ENCODE peak calls at places on chromosome 10, in five cellular contexts. One of them, this sample, is unnamed.
A peak's percentile ranks its signal among the peaks of the same experiment; 100 is the strongest.

GRCh38 chr10:8392216-8392615 is 337.7 kb downstream of the GATA3 start:
- DNase-seq in stomach: no peak
- DNase-seq in erythroblast: no peak
- DNase-seq in thyroid gland: no peak
- DNase-seq in GM12892: no peak
- DNase-seq in this sample: no peak

GRCh38 chr10:124004372-124004928 is 88.9 kb downstream of the CHST15 start:
- DNase-seq in GM12892: no peak
- DNase-seq in thyroid gland: no peak
- DNase-seq in erythroblast: no peak
- DNase-seq in stomach: peak; percentile 23
- DNase-seq in this sample: no peak

GRCh38 chr10:30057421-30057841 is 2.0 kb downstream of the JCAD start:
- DNase-seq in thyroid gland: peak; percentile 27
- DNase-seq in stomach: no peak
- DNase-seq in erythroblast: no peak
- DNase-seq in GM12892: no peak
- DNase-seq in this sample: no peak

GRCh38 chr10:33032354-33033254 is 74.6 kb upstream of the ITGB1 start:
- DNase-seq in thyroid gland: no peak
- DNase-seq in stomach: no peak
- DNase-seq in GM12892: no peak
- DNase-seq in erythroblast: no peak
- DNase-seq in this sample: no peak

GRCh38 chr10:3761916-3762708 is 22.9 kb downstream of the KLF6 start:
- DNase-seq in erythroblast: no peak
- DNase-seq in GM12892: no peak
- DNase-seq in thyroid gland: no peak
- DNase-seq in stomach: no peak
- DNase-seq in this sample: no peak

GRCh38 chr10:97381626-97382025 is 19.5 kb downstream of the RRP12 start:
- DNase-seq in thyroid gland: no peak
- DNase-seq in stomach: no peak
- DNase-seq in GM12892: no peak
- DNase-seq in erythroblast: no peak
- DNase-seq in this sample: no peak

GRCh38 chr10:114271779-114272167 is 32.7 kb downstream of the VWA2 start:
- DNase-seq in GM12892: no peak
- DNase-seq in stomach: peak; percentile 25
- DNase-seq in thyroid gland: no peak
- DNase-seq in erythroblast: no peak
- DNase-seq in this sample: peak; percentile 57

GRCh38 chr10:44924261-44925040 is 13.3 kb downstream of the TMEM72 start:
- DNase-seq in stomach: no peak
- DNase-seq in GM12892: no peak
- DNase-seq in thyroid gland: peak; percentile 87
- DNase-seq in erythroblast: no peak
- DNase-seq in this sample: no peak

GRCh38 chr10:79582096-79582495 is 21.9 kb upstream of the SFTPA2 start:
- DNase-seq in erythroblast: no peak
- DNase-seq in stomach: no peak
- DNase-seq in thyroid gland: no peak
- DNase-seq in GM12892: no peak
- DNase-seq in this sample: no peak

GRCh38 chr10:79588800-79589199 is 21.9 kb upstream of the SFTPA1 start:
- DNase-seq in stomach: no peak
- DNase-seq in thyroid gland: no peak
- DNase-seq in GM12892: no peak
- DNase-seq in erythroblast: no peak
- DNase-seq in this sample: no peak

GRCh38 chr10:79585870-79586527 is 24.7 kb upstream of the SFTPA1 start:
- DNase-seq in GM12892: no peak
- DNase-seq in stomach: no peak
- DNase-seq in thyroid gland: no peak
- DNase-seq in erythroblast: no peak
- DNase-seq in this sample: no peak

GRCh38 chr10:79583488-79584024 is 23.3 kb upstream of the SFTPA2 start:
- DNase-seq in stomach: no peak
- DNase-seq in GM12892: no peak
- DNase-seq in thyroid gland: no peak
- DNase-seq in erythroblast: no peak
- DNase-seq in this sample: no peak

GRCh38 chr10:79586933-79587332 is 23.8 kb upstream of the SFTPA1 start:
- DNase-seq in stomach: no peak
- DNase-seq in GM12892: no peak
- DNase-seq in thyroid gland: no peak
- DNase-seq in erythroblast: no peak
- DNase-seq in this sample: no peak
- TF ChIP-seq POLR2A in stomach: no peak
- TF ChIP-seq POLR2A in GM12892: no peak
- TF ChIP-seq POLR2A in thyroid gland: no peak
- TF ChIP-seq POLR2A in erythroblast: no peak
- TF ChIP-seq POLR2A in this sample: no peak

GRCh38 chr10:102773986-102774385 is 30.2 kb downstream of the WBP1L start:
- DNase-seq in stomach: no peak
- DNase-seq in thyroid gland: peak; percentile 38
- DNase-seq in GM12892: no peak
- DNase-seq in erythroblast: peak; percentile 40
- DNase-seq in this sample: no peak

GRCh38 chr10:102777696-102778530 is 34.2 kb downstream of the WBP1L start:
- DNase-seq in GM12892: no peak
- DNase-seq in stomach: no peak
- DNase-seq in thyroid gland: no peak
- DNase-seq in erythroblast: no peak
- DNase-seq in this sample: no peak

GRCh38 chr10:102776779-102777417 is 33.1 kb downstream of the WBP1L start:
- DNase-seq in stomach: peak; percentile 71
- DNase-seq in erythroblast: peak; percentile 83
- DNase-seq in GM12892: no peak
- DNase-seq in thyroid gland: peak; percentile 97
- DNase-seq in this sample: peak; percentile 88

GRCh38 chr10:102775201-102775972 is 31.6 kb downstream of the WBP1L start:
- DNase-seq in stomach: no peak
- DNase-seq in GM12892: no peak
- DNase-seq in erythroblast: no peak
- DNase-seq in thyroid gland: peak; percentile 95
- DNase-seq in this sample: peak; percentile 75

GRCh38 chr10:102775973-102776669 is 32.4 kb downstream of the WBP1L start:
- DNase-seq in GM12892: no peak
- DNase-seq in erythroblast: peak; percentile 66
- DNase-seq in stomach: peak; percentile 52
- DNase-seq in thyroid gland: peak; percentile 90
- DNase-seq in this sample: peak; percentile 85
- TF ChIP-seq POLR2A in GM12892: no peak
- TF ChIP-seq POLR2A in erythroblast: peak; percentile 85
- TF ChIP-seq POLR2A in stomach: no peak
- TF ChIP-seq POLR2A in thyroid gland: peak; percentile 50
- TF ChIP-seq POLR2A in this sample: peak; percentile 72

GRCh38 chr10:93496322-93497041 is at the start of gene CEP55:
- DNase-seq in thyroid gland: peak; percentile 96
- DNase-seq in GM12892: peak; percentile 75
- DNase-seq in stomach: peak; percentile 96
- DNase-seq in erythroblast: peak; percentile 94
- DNase-seq in this sample: peak; percentile 90
- TF ChIP-seq POLR2A in thyroid gland: peak; percentile 44
- TF ChIP-seq POLR2A in GM12892: peak; percentile 76
- TF ChIP-seq POLR2A in stomach: no peak
- TF ChIP-seq POLR2A in erythroblast: peak; percentile 27
- TF ChIP-seq POLR2A in this sample: peak; percentile 38

DNA sequence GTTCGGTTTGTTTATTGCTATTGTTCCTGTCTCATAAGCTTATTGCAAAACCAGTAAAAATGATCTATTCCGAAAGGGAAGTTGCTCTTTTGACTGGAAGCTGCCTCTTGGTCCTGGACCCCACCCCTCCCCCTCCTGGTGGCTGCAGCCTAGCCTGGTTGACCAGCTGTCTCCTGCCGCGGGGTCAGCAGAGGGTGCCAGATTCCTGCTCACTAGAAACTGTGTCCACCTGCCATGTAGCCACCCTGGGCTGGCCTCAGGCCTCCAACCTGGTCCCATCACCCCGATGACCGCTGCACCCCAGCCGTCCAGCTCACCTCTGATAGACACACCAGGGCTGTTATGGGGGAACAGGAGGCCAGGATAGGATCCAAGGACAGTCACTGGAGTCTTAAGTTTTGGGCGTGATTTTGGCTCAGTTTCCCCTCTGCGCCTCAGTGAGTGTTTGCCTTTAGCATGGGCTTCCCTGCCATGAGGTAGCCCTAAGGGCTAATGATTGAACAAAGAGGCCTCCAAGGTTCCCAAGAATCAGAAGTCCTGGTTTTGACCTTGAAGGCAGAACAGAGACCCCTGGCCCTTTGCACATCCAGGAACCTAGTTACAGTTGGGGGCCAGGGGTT is 32.9 kb upstream of the SLF2 start:
- DNase-seq in thyroid gland: no peak
- DNase-seq in GM12892: no peak
- DNase-seq in stomach: no peak
- DNase-seq in erythroblast: no peak
- DNase-seq in this sample: no peak
- TF ChIP-seq POLR2A in thyroid gland: no peak
- TF ChIP-seq POLR2A in GM12892: no peak
- TF ChIP-seq POLR2A in stomach: no peak
- TF ChIP-seq POLR2A in erythroblast: no peak
- TF ChIP-seq POLR2A in this sample: no peak

GRCh38 chr10:72490951-72491350 is 134.9 kb downstream of the MICU1 start:
- DNase-seq in GM12892: no peak
- DNase-seq in stomach: no peak
- DNase-seq in thyroid gland: no peak
- DNase-seq in erythroblast: no peak
- DNase-seq in this sample: no peak
- TF ChIP-seq POLR2A in GM12892: no peak
- TF ChIP-seq POLR2A in stomach: no peak
- TF ChIP-seq POLR2A in thyroid gland: no peak
- TF ChIP-seq POLR2A in erythroblast: no peak
- TF ChIP-seq POLR2A in this sample: no peak

GRCh38 chr10:11822809-11823121 is 391 bp upstream of the PROSER2 start:
- DNase-seq in GM12892: no peak
- DNase-seq in stomach: no peak
- DNase-seq in thyroid gland: no peak
- DNase-seq in erythroblast: no peak
- DNase-seq in this sample: no peak

GRCh38 chr10:11823989-11824346 is 812 bp downstream of the PROSER2 start:
- DNase-seq in GM12892: no peak
- DNase-seq in stomach: no peak
- DNase-seq in erythroblast: no peak
- DNase-seq in thyroid gland: no peak
- DNase-seq in this sample: no peak

GRCh38 chr10:11822031-11822756 is 962 bp upstream of the PROSER2 start:
- DNase-seq in erythroblast: no peak
- DNase-seq in stomach: no peak
- DNase-seq in thyroid gland: no peak
- DNase-seq in GM12892: no peak
- DNase-seq in this sample: no peak

GRCh38 chr10:11824376-11824775 is 1.2 kb downstream of the PROSER2 start:
- DNase-seq in thyroid gland: no peak
- DNase-seq in GM12892: no peak
- DNase-seq in erythroblast: no peak
- DNase-seq in stomach: no peak
- DNase-seq in this sample: no peak

GRCh38 chr10:11823122-11823988 is at the start of gene PROSER2:
- DNase-seq in thyroid gland: peak; percentile 63
- DNase-seq in GM12892: peak; percentile 53
- DNase-seq in erythroblast: peak; percentile 84
- DNase-seq in stomach: peak; percentile 72
- DNase-seq in this sample: peak; percentile 32
- TF ChIP-seq POLR2A in thyroid gland: peak; percentile 88
- TF ChIP-seq POLR2A in GM12892: no peak
- TF ChIP-seq POLR2A in erythroblast: peak; percentile 66
- TF ChIP-seq POLR2A in stomach: no peak
- TF ChIP-seq POLR2A in this sample: peak; percentile 75

GRCh38 chr10:108801220-108801619 is 1122.1 kb downstream of the XPNPEP1 start:
- DNase-seq in GM12892: no peak
- DNase-seq in thyroid gland: no peak
- DNase-seq in erythroblast: no peak
- DNase-seq in stomach: no peak
- DNase-seq in this sample: no peak

GRCh38 chr10:108797573-108797972 is 1125.7 kb downstream of the XPNPEP1 start:
- DNase-seq in erythroblast: no peak
- DNase-seq in GM12892: no peak
- DNase-seq in thyroid gland: no peak
- DNase-seq in stomach: no peak
- DNase-seq in this sample: no peak

DNA sequence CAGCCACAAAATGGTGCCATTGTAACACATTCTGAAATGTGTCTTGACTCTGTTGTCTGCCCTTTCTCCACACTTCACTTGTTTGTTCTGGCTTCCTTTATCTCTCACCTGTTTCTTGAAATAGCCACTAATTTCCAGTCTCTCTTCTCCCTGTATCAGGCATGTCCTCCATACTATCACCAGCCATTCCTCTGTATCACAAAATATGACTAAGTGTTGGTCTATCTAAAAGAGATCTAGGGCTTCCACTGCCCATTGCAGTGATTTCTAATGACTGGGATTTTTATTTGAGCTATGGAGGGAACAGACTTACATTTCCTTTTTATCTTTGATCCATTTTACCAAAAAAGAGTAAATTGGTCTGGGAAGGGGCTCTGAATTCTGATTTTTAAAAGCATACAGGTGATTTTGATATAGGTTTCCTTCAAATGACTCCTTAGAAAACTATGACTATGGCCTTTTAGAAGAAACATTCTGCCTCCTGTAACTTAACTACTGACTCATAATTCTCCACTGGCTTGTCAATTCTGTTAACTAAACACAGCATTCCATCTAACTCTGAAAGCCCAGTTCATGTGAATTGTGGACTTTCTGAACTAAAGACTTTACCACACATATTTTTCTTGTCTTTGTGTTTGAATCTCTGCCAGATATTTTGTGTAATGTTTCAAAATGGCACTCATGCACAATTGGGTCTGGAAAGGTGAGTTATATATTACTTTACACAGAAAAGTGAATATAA is 1121.4 kb downstream of the XPNPEP1 start:
- DNase-seq in erythroblast: no peak
- DNase-seq in GM12892: no peak
- DNase-seq in stomach: no peak
- DNase-seq in thyroid gland: no peak
- DNase-seq in this sample: no peak
- TF ChIP-seq POLR2A in erythroblast: no peak
- TF ChIP-seq POLR2A in GM12892: no peak
- TF ChIP-seq POLR2A in stomach: no peak
- TF ChIP-seq POLR2A in thyroid gland: no peak
- TF ChIP-seq POLR2A in this sample: no peak

This sample was measured in uterus.